ENCODE peak calls at places on chromosomes 13 and 19, in five cellular contexts. M, E, P, D and L are unnamed samples.
A peak's percentile ranks its signal among the peaks of the same experiment; 100 is the strongest.

GRCh38 chr19:3387645-3388589 is 21.5 kb downstream of the NFIC start:
- DNase-seq in M (peak; percentile 83), E (peak; percentile 83), P (peak; percentile 61), D (peak; percentile 64), L (peak; percentile 70)

GRCh38 chr13:91158015-91158390 is 189.5 kb upstream of the MIR17HG start:
- DNase-seq in M (no peak), E (no peak), P (no peak), D (no peak), L (no peak)

GRCh38 chr13:77832339-77833100 is 86.1 kb downstream of the EDNRB start:
- DNase-seq in M (no peak), E (no peak), P (no peak), D (peak; percentile 61), L (peak; percentile 25)

GRCh38 chr19:54837542-54837941 is 12.7 kb upstream of the KIR3DL2 start:
- DNase-seq in M (no peak), E (no peak), P (no peak), D (no peak), L (no peak)

GRCh38 chr19:3243851-3244700 is 19.6 kb downstream of the CELF5 start:
- DNase-seq in M (no peak), E (peak; percentile 52), P (no peak), D (peak; percentile 52), L (peak; percentile 62)

GRCh38 chr19:41426952-41427646 is at the start of gene B3GNT8:
- DNase-seq in M (peak; percentile 92), E (peak; percentile 93), P (peak; percentile 71), D (peak; percentile 51), L (peak; percentile 75)

GRCh38 chr13:78192721-78193120 is 274.1 kb upstream of the EDNRB start:
- DNase-seq in M (no peak), E (no peak), P (no peak), D (peak; percentile 9), L (no peak)

GRCh38 chr19:6372594-6373095 is at the start of gene ALKBH7:
- DNase-seq in M (peak; percentile 100), E (peak; percentile 99), P (peak; percentile 100), D (peak; percentile 100), L (peak; percentile 100)

GRCh38 chr13:98842074-98842473 is 89.6 kb upstream of the SLC15A1 start:
- DNase-seq in M (no peak), E (no peak), P (no peak), D (no peak), L (no peak)

DNA sequence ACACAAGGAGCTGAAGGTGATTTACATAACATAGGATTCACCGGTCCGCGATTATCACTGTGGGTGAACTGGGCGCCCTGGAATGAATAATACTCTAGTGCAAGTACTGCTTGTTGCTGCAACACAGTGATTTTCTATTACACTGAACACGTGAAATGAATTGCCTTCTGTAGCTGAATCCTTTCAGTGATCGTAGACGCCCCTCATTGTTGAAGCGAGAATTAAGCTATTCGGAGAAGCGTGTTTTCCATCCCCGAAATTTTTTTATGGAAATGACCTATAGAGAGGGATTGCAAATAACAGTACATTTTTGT is 2.7 kb upstream of the MAB21L1 start:
- DNase-seq in M (no peak), E (no peak), P (no peak), D (peak; percentile 46), L (no peak)
- H3K4me3 ChIP-seq in M (no peak overlapping the region), E (no peak overlapping the region), P (no peak overlapping the region), D (peak overlapping the region; percentile 38), L (no peak overlapping the region)

GRCh38 chr13:79631260-79631659 is 150.3 kb downstream of the NDFIP2 start:
- DNase-seq in M (peak; percentile 10), E (no peak), P (no peak), D (peak; percentile 73), L (peak; percentile 66)
- TF ChIP-seq CTCF in M (peak; percentile 48), E (no peak), P (no peak), D (peak; percentile 24), L (no peak)

GRCh38 chr19:29667941-29668340 is 2.7 kb downstream of the PLEKHF1 start:
- DNase-seq in M (no peak), E (peak; percentile 89), P (no peak), D (no peak), L (no peak)
- H3K4me3 ChIP-seq in M (no peak overlapping the region), E (peak overlapping the region; percentile 4), P (no peak overlapping the region), D (no peak overlapping the region), L (no peak overlapping the region)

DNA sequence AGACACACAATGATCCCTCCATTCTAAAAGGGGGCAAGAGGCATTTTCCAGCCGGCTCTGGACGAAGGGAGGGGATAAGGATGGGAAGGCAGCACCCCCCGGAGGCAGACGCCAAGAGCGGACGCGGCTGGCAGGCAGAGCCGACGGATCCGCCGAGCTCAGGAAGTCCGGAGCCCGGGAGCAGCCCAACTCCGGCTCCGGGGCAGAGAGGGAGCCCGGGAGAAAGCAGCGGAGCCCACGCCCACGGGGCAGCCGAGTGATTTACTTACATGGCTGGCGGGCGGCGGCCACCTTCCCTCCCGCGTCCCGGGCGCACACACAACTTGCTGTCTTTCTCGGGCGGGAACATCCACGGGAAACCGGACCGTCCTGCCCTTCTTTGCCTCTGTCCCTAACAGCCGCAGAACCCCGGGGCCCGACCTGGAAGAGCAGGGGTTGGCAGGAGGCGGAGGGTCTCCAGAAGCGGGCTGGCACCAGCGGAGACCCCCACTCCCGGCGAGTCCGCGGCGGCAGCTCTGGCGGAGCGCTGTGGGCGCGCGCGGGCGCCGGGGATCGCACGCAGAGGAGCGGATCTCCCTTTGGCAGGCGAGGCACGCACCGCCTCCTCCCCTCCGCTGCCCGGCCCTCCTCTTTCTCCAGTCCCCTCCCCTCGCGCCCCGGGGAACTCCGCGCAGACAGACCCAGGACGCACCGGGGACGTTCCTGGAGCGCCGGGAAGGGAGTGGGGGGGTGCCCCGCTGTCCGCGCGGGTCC is at the start of gene LHFPL6:
- DNase-seq in M (peak; percentile 91), E (peak; percentile 77), P (peak; percentile 77), D (peak; percentile 69), L (peak; percentile 80)
- TF ChIP-seq CTCF in M (peak; percentile 57), E (no peak), P (peak; percentile 31), D (peak; percentile 31), L (peak; percentile 56)

GRCh38 chr13:27374650-27375049 is 49.8 kb upstream of the GTF3A start:
- DNase-seq in M (peak; percentile 57), E (peak; percentile 82), P (peak; percentile 65), D (peak; percentile 90), L (peak; percentile 81)

GRCh38 chr13:27371932-27372331 is 52.5 kb upstream of the GTF3A start:
- DNase-seq in M (no peak), E (no peak), P (no peak), D (no peak), L (no peak)

GRCh38 chr13:27372896-27373295 is 51.5 kb upstream of the GTF3A start:
- DNase-seq in M (no peak), E (peak; percentile 64), P (no peak), D (no peak), L (no peak)

GRCh38 chr13:27375686-27376326 is 48.6 kb upstream of the GTF3A start:
- DNase-seq in M (peak; percentile 38), E (peak; percentile 84), P (peak; percentile 67), D (peak; percentile 76), L (peak; percentile 64)

DNA sequence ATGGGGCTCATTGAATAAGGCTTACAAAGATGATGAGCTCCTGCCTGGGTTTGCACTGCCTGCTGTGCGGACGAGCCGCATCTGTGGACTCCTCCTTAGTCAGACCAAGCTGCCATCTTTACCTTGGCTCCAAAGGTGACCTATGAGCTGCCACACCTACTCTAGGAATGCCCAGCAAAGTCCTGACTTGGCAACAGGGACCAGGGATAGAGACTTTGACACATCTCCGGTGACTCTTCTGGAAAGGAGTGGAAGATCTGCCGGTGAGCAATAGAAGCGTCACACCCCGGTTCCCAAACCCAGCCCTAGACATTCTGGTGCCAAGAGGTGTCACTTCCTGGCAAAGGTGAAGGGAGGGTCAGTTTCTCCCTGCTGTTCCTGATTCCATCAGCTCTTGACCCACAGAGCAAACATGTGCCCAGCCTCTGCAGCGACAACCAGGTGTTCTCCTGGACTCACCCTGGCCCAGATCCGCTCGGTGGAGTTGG is 50.2 kb upstream of the GTF3A start:
- DNase-seq in M (no peak), E (peak; percentile 80), P (no peak), D (peak; percentile 27), L (no peak)
- H3K4me3 ChIP-seq in M (no peak overlapping the region), E (no peak overlapping the region), P (no peak overlapping the region), D (no peak overlapping the region), L (no peak overlapping the region)

GRCh38 chr13:59178344-59178743 is 985.4 kb downstream of the DIAPH3 start:
- DNase-seq in M (no peak), E (no peak), P (no peak), D (peak; percentile 1), L (no peak)
- TF ChIP-seq CTCF in M (no peak), E (no peak), P (no peak), D (peak; percentile 24), L (no peak)

DNA sequence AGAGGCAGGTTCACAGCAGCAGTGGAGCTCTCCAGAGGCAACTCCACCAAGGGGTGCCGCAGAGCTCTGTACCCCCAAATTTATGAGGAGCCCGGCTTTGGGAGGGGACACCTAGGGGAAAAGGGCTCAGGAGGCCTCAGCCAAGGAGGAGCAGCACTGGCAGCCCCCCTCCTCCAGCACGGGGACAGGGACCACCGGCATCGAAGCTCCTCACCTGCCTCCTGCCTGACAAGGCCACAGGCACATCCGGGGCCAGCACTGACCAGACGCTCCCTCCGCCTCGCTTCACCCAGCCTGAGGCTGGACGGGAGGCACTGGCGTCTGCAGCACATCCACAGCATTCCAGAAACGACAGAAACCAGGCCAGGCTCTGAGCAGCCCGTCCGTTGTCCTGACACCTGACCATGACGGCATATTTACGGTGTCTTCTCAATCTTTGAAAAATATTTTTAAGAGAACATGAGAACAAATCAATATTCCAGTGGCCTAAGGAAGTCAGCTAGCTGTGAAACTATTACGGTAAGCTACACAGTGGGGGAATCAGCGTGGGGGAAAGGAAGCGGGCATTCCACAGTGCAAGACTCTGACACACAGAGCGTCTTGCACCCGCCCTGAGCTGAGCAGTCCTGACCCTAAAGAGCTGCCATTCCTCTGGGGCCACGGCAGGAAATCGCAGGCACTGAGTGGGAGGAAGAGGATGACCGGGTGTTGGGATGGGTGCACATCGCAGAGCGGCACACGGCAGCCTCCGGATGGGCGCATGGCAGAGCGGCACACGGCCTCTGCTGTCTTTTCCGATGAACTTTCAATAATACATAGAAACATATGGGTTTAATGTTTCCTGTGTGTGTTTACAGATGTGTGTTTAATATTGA is 26.8 kb downstream of the RASA3 start:
- DNase-seq in M (no peak), E (peak; percentile 42), P (no peak), D (no peak), L (peak; percentile 71)
- H3K4me3 ChIP-seq in M (no peak overlapping the region), E (no peak overlapping the region), P (no peak overlapping the region), D (no peak overlapping the region), L (no peak overlapping the region)

DNA sequence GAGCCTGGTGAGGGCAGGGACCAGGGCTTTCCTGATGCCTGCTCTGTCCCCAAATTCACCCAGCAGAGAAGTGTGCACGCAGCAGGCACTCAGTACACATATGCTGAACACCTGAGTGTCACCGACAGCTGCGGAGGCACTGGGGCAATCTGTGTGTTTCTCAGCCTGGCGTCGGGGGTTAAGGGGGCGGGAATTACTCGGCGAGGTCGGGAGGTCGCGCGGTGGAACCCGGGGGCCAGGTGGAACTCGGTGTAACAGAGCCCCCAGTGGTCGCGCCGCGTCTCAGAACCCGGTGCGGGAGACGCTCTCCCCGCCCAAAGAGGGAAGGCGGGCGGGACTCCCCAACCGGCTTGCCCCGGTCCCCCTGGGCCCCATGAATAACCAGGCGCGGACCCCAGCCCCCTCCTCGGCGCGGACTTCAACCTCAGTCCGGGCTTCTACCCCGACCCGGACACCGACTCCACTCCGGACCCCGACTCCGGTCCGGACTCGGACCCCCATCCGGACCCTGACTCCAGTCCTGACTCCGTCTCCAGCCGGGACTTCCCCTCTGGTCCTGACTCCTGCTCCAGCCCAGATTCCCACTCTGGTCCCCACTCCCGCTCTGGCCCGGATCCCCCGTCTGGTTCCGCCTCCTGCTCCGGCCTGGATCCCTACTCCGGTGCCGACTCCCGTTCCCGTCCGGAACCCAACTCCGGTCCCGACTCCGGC is at the start of gene SELENOV:
- DNase-seq in M (no peak), E (no peak), P (no peak), D (no peak), L (no peak)
- TF ChIP-seq CTCF in M (peak; percentile 2), E (no peak), P (no peak), D (no peak), L (no peak)